ENCODE peak calls at places on chromosome 3, in five cellular contexts. V is body of pancreas, F is transverse colon, X is foreskin fibroblast, C is coronary artery. A is an unnamed sample.
A peak's percentile ranks its signal among the peaks of the same experiment; 100 is the strongest.

GRCh38 chr3:114178770-114179368 is at the start of gene DRD3:
- DNase-seq in V (no peak), F (no peak), X (peak; percentile 64), C (no peak), A (peak; percentile 45)

GRCh38 chr3:86178095-86178494 is 812.9 kb downstream of the VGLL3 start:
- DNase-seq in V (no peak), F (no peak), X (no peak), C (no peak), A (no peak)

GRCh38 chr3:55089211-55089610 is 161.4 kb upstream of the LRTM1 start:
- DNase-seq in V (no peak), F (no peak), X (peak; percentile 32), C (no peak), A (no peak)

GRCh38 chr3:165619077-165619476 is 218.1 kb downstream of the BCHE start:
- DNase-seq in V (no peak), F (no peak), X (no peak), C (no peak), A (no peak)

GRCh38 chr3:10408680-10409079 is 87.8 kb upstream of the SEC13 start:
- DNase-seq in V (no peak), F (no peak), X (no peak), C (no peak), A (no peak)

GRCh38 chr3:31934866-31935265 is 46.2 kb downstream of the OSBPL10 start:
- DNase-seq in V (no peak), F (no peak), X (no peak), C (no peak), A (no peak)

GRCh38 chr3:149673393-149673792 is 15.6 kb upstream of the WWTR1 start:
- DNase-seq in V (no peak), F (no peak), X (peak; percentile 43), C (no peak), A (no peak)

GRCh38 chr3:141876891-141877561 is 583 bp downstream of the ATP1B3 start:
- DNase-seq in V (peak; percentile 49), F (peak; percentile 65), X (peak; percentile 56), C (peak; percentile 80), A (peak; percentile 21)

GRCh38 chr3:4656059-4656458 is 162.9 kb downstream of the ITPR1 start:
- DNase-seq in V (peak; percentile 70), F (peak; percentile 30), X (peak; percentile 83), C (peak; percentile 80), A (peak; percentile 71)
- TF ChIP-seq CTCF in V (peak; percentile 62), F (peak; percentile 72), X (peak; percentile 92), C (peak; percentile 74), A (peak; percentile 76)

GRCh38 chr3:123412076-123412475 is 36.8 kb downstream of the ADCY5 start:
- DNase-seq in V (no peak), F (no peak), X (no peak), C (no peak), A (no peak)
- TF ChIP-seq CTCF in V (no peak), F (peak; percentile 41), X (no peak), C (no peak), A (no peak)

GRCh38 chr3:156448300-156448699 is 106.6 kb downstream of the SSR3 start:
- DNase-seq in V (no peak), F (no peak), X (peak; percentile 56), C (no peak), A (no peak)
- TF ChIP-seq CTCF in V (no peak), F (peak; percentile 35), X (peak; percentile 64), C (no peak), A (peak; percentile 19)

DNA sequence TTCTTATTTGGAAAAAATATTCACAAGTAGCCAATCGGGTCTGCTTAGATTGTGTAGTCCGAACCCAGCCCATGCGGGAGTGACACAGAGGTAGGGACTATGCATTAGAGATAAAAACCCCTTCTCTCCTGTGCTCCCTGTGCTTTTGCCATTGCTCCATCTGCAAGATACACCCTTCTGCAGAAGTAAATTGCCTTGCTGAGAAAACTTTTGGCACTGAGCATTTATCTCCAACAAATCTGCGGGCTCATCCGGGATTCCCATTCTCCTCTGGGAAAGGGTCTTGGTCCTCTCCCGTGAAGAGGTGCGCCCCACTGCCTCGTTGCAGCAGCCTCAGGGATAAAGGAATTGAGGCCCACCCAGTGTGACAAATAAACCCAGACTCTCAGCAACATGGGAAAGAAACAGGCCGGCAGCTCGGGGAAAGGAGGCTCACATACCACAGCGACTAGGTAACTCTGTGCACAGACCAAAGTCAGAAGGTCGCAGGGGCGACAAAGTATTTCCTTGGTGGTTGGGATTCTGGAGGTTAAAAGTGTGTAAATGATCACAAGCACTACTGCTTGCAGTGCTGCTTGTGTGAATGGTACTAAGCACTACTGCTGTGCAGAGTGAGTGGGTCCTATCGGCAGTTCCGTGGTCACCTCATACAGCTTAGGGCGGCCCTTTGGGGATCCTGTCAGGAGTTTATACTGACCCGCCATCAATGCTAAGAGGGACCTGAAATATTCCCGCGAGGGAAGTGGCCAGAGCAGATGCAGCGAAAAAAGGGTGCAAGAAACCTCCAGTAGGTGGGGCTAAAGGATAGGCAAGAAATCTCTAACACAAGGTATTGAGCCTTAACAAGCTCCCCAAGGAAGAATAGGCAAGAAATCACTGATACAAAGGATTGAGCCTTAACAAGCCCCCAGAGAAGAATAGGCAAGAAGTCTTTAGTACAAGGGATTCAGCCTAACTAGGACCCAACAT is 54.3 kb downstream of the GSK3B start:
- DNase-seq in V (no peak), F (no peak), X (no peak), C (no peak), A (no peak)
- TF ChIP-seq CTCF in V (no peak), F (no peak), X (no peak), C (no peak), A (no peak)

DNA sequence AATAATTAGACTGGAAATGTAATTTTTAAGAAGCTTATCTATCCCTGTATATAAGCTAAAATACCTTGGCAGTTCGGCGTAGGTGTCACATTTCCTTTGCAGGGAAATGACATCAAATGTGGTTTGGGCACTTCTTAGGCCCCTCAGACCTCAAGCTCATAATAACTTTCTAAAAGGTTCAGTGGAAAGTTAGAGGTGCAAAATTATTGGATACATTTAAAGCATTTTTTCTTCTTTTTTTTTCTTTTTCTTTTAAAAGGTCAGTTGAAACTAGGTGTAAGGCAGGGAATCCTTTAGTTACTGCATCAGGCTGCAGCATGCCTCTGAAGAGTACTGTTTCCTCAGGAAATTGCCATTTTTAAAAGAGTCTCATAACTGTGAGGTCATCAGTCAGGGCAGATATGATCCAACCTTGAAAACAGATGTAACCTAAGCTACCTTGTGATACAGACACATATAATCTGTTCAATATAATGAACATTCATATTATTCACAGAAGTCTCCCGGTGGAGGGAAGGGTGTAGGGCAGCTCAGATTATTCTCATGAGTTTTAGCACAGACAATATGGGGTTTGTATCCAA is 4.8 kb downstream of the SACM1L start:
- DNase-seq in V (no peak), F (no peak), X (no peak), C (no peak), A (no peak)
- TF ChIP-seq CTCF in V (no peak), F (no peak), X (no peak), C (no peak), A (no peak)

GRCh38 chr3:139523166-139523565 is 16.4 kb downstream of the RBP1 start:
- DNase-seq in V (no peak), F (no peak), X (no peak), C (peak; percentile 50), A (no peak)

GRCh38 chr3:139523718-139524117 is 15.8 kb downstream of the RBP1 start:
- DNase-seq in V (no peak), F (no peak), X (no peak), C (peak; percentile 3), A (no peak)

GRCh38 chr3:139521811-139522210 is 17.7 kb downstream of the RBP1 start:
- DNase-seq in V (no peak), F (no peak), X (no peak), C (peak; percentile 29), A (no peak)

GRCh38 chr3:139521144-139521543 is 18.4 kb downstream of the RBP1 start:
- DNase-seq in V (no peak), F (no peak), X (no peak), C (no peak), A (no peak)

GRCh38 chr3:139522421-139522820 is 17.1 kb downstream of the RBP1 start:
- DNase-seq in V (no peak), F (no peak), X (no peak), C (peak; percentile 36), A (no peak)
- TF ChIP-seq CTCF in V (no peak), F (no peak), X (no peak), C (no peak), A (no peak)